ENCODE peak calls at places on chromosome 5, in eight cellular contexts. One of them, this sample, is unnamed. For H3K27me3, the result is how much of the 10 kb centered on the place peaks cover.

GRCh38 chr5:124871299-124871698 is 124.9 kb upstream of the ZNF608 start:
- DNase-seq in SK-N-SH: no peak
- DNase-seq in K562: no peak
- DNase-seq in endothelial cell of umbilical vein: peak
- DNase-seq in IMR-90: peak
- DNase-seq in breast epithelium: no peak
- DNase-seq in fibroblast of lung: peak
- DNase-seq in psoas muscle: no peak
- DNase-seq in this sample: no peak

GRCh38 chr5:119009131-119009530 is 20.8 kb upstream of the DTWD2 start:
- DNase-seq in endothelial cell of umbilical vein: no peak
- DNase-seq in fibroblast of lung: no peak
- DNase-seq in IMR-90: no peak
- DNase-seq in psoas muscle: no peak
- DNase-seq in SK-N-SH: no peak
- DNase-seq in breast epithelium: no peak
- DNase-seq in K562: no peak
- DNase-seq in this sample: no peak

GRCh38 chr5:178839319-178839704 is 20.4 kb upstream of the ZNF354B start:
- DNase-seq in IMR-90: no peak
- DNase-seq in psoas muscle: peak
- DNase-seq in fibroblast of lung: no peak
- DNase-seq in SK-N-SH: peak
- DNase-seq in endothelial cell of umbilical vein: no peak
- DNase-seq in breast epithelium: peak
- DNase-seq in K562: peak
- DNase-seq in this sample: peak

GRCh38 chr5:115351356-115352195 is 55.1 kb upstream of the CCDC112 start:
- DNase-seq in breast epithelium: no peak
- DNase-seq in psoas muscle: no peak
- DNase-seq in fibroblast of lung: peak
- DNase-seq in IMR-90: peak
- DNase-seq in endothelial cell of umbilical vein: peak
- DNase-seq in K562: no peak
- DNase-seq in SK-N-SH: no peak
- DNase-seq in this sample: no peak

GRCh38 chr5:92780057-92780456 is 801.0 kb downstream of the NR2F1-AS1 start:
- DNase-seq in endothelial cell of umbilical vein: no peak
- DNase-seq in IMR-90: no peak
- DNase-seq in SK-N-SH: no peak
- DNase-seq in fibroblast of lung: no peak
- DNase-seq in K562: no peak
- DNase-seq in breast epithelium: no peak
- DNase-seq in psoas muscle: peak
- DNase-seq in this sample: no peak

GRCh38 chr5:115392611-115393010 is 96.2 kb upstream of the CCDC112 start:
- DNase-seq in endothelial cell of umbilical vein: no peak
- DNase-seq in IMR-90: no peak
- DNase-seq in fibroblast of lung: no peak
- DNase-seq in SK-N-SH: no peak
- DNase-seq in K562: no peak
- DNase-seq in psoas muscle: no peak
- DNase-seq in breast epithelium: no peak
- DNase-seq in this sample: no peak

GRCh38 chr5:151351675-151352074 is 4.3 kb upstream of the SLC36A2 start:
- DNase-seq in fibroblast of lung: no peak
- DNase-seq in endothelial cell of umbilical vein: no peak
- DNase-seq in IMR-90: no peak
- DNase-seq in K562: no peak
- DNase-seq in psoas muscle: no peak
- DNase-seq in breast epithelium: no peak
- DNase-seq in SK-N-SH: no peak
- DNase-seq in this sample: no peak

GRCh38 chr5:96790851-96791513 is 16.8 kb downstream of the ERAP1 start:
- DNase-seq in K562: no peak
- DNase-seq in breast epithelium: no peak
- DNase-seq in SK-N-SH: no peak
- DNase-seq in psoas muscle: no peak
- DNase-seq in fibroblast of lung: peak
- DNase-seq in IMR-90: peak
- DNase-seq in endothelial cell of umbilical vein: peak
- DNase-seq in this sample: no peak

GRCh38 chr5:175325681-175326080 is 118.3 kb downstream of the DRD1 start:
- DNase-seq in SK-N-SH: no peak
- DNase-seq in endothelial cell of umbilical vein: no peak
- DNase-seq in IMR-90: peak
- DNase-seq in fibroblast of lung: peak
- DNase-seq in psoas muscle: no peak
- DNase-seq in K562: no peak
- DNase-seq in breast epithelium: no peak
- DNase-seq in this sample: no peak

GRCh38 chr5:178215263-178216002 is 11.1 kb downstream of the HNRNPAB start:
- DNase-seq in K562: no peak
- DNase-seq in fibroblast of lung: no peak
- DNase-seq in psoas muscle: no peak
- DNase-seq in IMR-90: no peak
- DNase-seq in SK-N-SH: no peak
- DNase-seq in endothelial cell of umbilical vein: no peak
- DNase-seq in breast epithelium: no peak
- DNase-seq in this sample: no peak

GRCh38 chr5:150780180-150780692 is 1.7 kb downstream of the SMIM3 start:
- DNase-seq in psoas muscle: peak
- DNase-seq in fibroblast of lung: peak
- DNase-seq in SK-N-SH: no peak
- DNase-seq in K562: no peak
- DNase-seq in breast epithelium: no peak
- DNase-seq in IMR-90: peak
- DNase-seq in endothelial cell of umbilical vein: no peak
- DNase-seq in this sample: no peak

GRCh38 chr5:171549259-171549658 is 129.8 kb downstream of the FGF18 start:
- DNase-seq in endothelial cell of umbilical vein: no peak
- DNase-seq in breast epithelium: no peak
- DNase-seq in SK-N-SH: no peak
- DNase-seq in psoas muscle: no peak
- DNase-seq in K562: no peak
- DNase-seq in IMR-90: no peak
- DNase-seq in fibroblast of lung: no peak
- DNase-seq in this sample: no peak

GRCh38 chr5:9176641-9177040 is 369.2 kb downstream of the SEMA5A start:
- DNase-seq in breast epithelium: no peak
- DNase-seq in K562: no peak
- DNase-seq in IMR-90: no peak
- DNase-seq in fibroblast of lung: no peak
- DNase-seq in endothelial cell of umbilical vein: no peak
- DNase-seq in SK-N-SH: no peak
- DNase-seq in psoas muscle: no peak
- DNase-seq in this sample: no peak

GRCh38 chr5:97388794-97389193 is 205.7 kb upstream of the RIOK2 start:
- DNase-seq in breast epithelium: no peak
- DNase-seq in SK-N-SH: no peak
- DNase-seq in endothelial cell of umbilical vein: no peak
- DNase-seq in IMR-90: peak
- DNase-seq in fibroblast of lung: peak
- DNase-seq in psoas muscle: no peak
- DNase-seq in K562: no peak
- DNase-seq in this sample: no peak

GRCh38 chr5:100550531-100551036 is 15.4 kb downstream of the FAM174A start:
- DNase-seq in K562: no peak
- DNase-seq in endothelial cell of umbilical vein: no peak
- DNase-seq in IMR-90: peak
- DNase-seq in SK-N-SH: no peak
- DNase-seq in psoas muscle: peak
- DNase-seq in fibroblast of lung: no peak
- DNase-seq in breast epithelium: no peak
- DNase-seq in this sample: no peak

GRCh38 chr5:172910828-172911627 is 48.2 kb upstream of the RPL26L1 start:
- DNase-seq in K562: peak
- DNase-seq in endothelial cell of umbilical vein: peak
- DNase-seq in breast epithelium: no peak
- DNase-seq in SK-N-SH: peak
- DNase-seq in fibroblast of lung: peak
- DNase-seq in psoas muscle: peak
- DNase-seq in IMR-90: peak
- DNase-seq in this sample: no peak

GRCh38 chr5:1449081-1449630 is 3.9 kb upstream of the SLC6A3 start:
- DNase-seq in endothelial cell of umbilical vein: no peak
- DNase-seq in fibroblast of lung: no peak
- DNase-seq in SK-N-SH: no peak
- DNase-seq in K562: no peak
- DNase-seq in breast epithelium: no peak
- DNase-seq in IMR-90: no peak
- DNase-seq in psoas muscle: no peak
- DNase-seq in this sample: no peak

GRCh38 chr5:1446602-1447343 is 1.5 kb upstream of the SLC6A3 start:
- DNase-seq in fibroblast of lung: no peak
- DNase-seq in SK-N-SH: no peak
- DNase-seq in endothelial cell of umbilical vein: no peak
- DNase-seq in IMR-90: no peak
- DNase-seq in psoas muscle: peak
- DNase-seq in K562: no peak
- DNase-seq in breast epithelium: no peak
- DNase-seq in this sample: no peak

GRCh38 chr5:1445895-1446601 is 808 bp upstream of the SLC6A3 start:
- DNase-seq in SK-N-SH: no peak
- DNase-seq in fibroblast of lung: no peak
- DNase-seq in endothelial cell of umbilical vein: no peak
- DNase-seq in breast epithelium: no peak
- DNase-seq in psoas muscle: peak
- DNase-seq in K562: no peak
- DNase-seq in IMR-90: no peak
- DNase-seq in this sample: no peak

GRCh38 chr5:1448511-1449011 is 3.3 kb upstream of the SLC6A3 start:
- DNase-seq in endothelial cell of umbilical vein: no peak
- DNase-seq in IMR-90: no peak
- DNase-seq in psoas muscle: no peak
- DNase-seq in K562: no peak
- DNase-seq in fibroblast of lung: no peak
- DNase-seq in breast epithelium: no peak
- DNase-seq in SK-N-SH: no peak
- DNase-seq in this sample: no peak

GRCh38 chr5:1447772-1448361 is 2.6 kb upstream of the SLC6A3 start:
- DNase-seq in SK-N-SH: no peak
- DNase-seq in IMR-90: no peak
- DNase-seq in K562: no peak
- DNase-seq in fibroblast of lung: no peak
- DNase-seq in breast epithelium: no peak
- DNase-seq in endothelial cell of umbilical vein: no peak
- DNase-seq in psoas muscle: peak
- DNase-seq in this sample: no peak
- H3K27me3 ChIP-seq in SK-N-SH: half or more
- H3K27me3 ChIP-seq in IMR-90: half or more
- H3K27me3 ChIP-seq in K562: half or more
- H3K27me3 ChIP-seq in fibroblast of lung: under half
- H3K27me3 ChIP-seq in breast epithelium: under half
- H3K27me3 ChIP-seq in endothelial cell of umbilical vein: under half
- H3K27me3 ChIP-seq in psoas muscle: half or more
- H3K27me3 ChIP-seq in this sample: under half

DNA sequence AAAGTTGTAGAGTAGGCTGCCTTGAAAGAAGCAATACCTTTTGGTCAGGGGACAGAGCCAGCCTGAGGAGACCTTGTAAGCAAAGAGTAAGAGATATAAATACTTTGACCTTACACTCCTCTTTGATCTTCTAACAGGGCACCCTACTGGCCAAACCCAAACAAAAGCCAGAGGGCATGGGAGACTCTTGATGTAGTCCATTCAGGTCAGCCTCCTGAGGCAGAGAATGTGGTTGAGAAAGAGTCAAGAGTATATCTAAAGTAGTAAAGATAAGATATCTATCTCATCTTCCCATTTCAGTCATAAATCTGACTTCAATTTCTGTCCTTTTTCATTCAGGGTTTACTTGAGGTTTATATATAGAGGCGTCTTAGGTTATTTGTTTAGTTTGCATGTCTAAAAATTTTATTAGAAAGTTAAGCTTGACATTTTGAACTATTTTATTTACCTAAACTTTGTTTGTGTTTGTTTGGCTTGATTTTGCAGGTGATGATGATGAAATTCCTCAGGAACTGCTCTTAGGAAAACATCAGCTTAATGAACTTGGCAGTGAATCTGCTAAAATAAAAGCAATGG is 125.7 kb downstream of the NIPBL start:
- DNase-seq in K562: no peak
- DNase-seq in IMR-90: no peak
- DNase-seq in endothelial cell of umbilical vein: no peak
- DNase-seq in fibroblast of lung: no peak
- DNase-seq in breast epithelium: no peak
- DNase-seq in psoas muscle: no peak
- DNase-seq in SK-N-SH: no peak
- DNase-seq in this sample: no peak
- TF ChIP-seq CTCF in K562: no peak
- TF ChIP-seq CTCF in IMR-90: no peak
- TF ChIP-seq CTCF in endothelial cell of umbilical vein: no peak
- TF ChIP-seq CTCF in fibroblast of lung: no peak
- TF ChIP-seq CTCF in breast epithelium: no peak
- TF ChIP-seq CTCF in psoas muscle: no peak
- TF ChIP-seq CTCF in SK-N-SH: no peak
- TF ChIP-seq CTCF in this sample: no peak

GRCh38 chr5:109743770-109744212 is 54.1 kb downstream of the MAN2A1 start:
- DNase-seq in K562: peak
- DNase-seq in psoas muscle: no peak
- DNase-seq in IMR-90: peak
- DNase-seq in SK-N-SH: no peak
- DNase-seq in endothelial cell of umbilical vein: peak
- DNase-seq in breast epithelium: no peak
- DNase-seq in fibroblast of lung: peak
- DNase-seq in this sample: no peak
- H3K27ac ChIP-seq in K562: peak
- H3K27ac ChIP-seq in psoas muscle: peak
- H3K27ac ChIP-seq in IMR-90: peak
- H3K27ac ChIP-seq in SK-N-SH: peak
- H3K27ac ChIP-seq in endothelial cell of umbilical vein: peak
- H3K27ac ChIP-seq in breast epithelium: no peak
- H3K27ac ChIP-seq in fibroblast of lung: peak
- H3K27ac ChIP-seq in this sample: no peak

GRCh38 chr5:138659121-138659520 is 83.9 kb upstream of the HSPA9 start:
- DNase-seq in psoas muscle: no peak
- DNase-seq in breast epithelium: peak
- DNase-seq in fibroblast of lung: no peak
- DNase-seq in endothelial cell of umbilical vein: no peak
- DNase-seq in IMR-90: no peak
- DNase-seq in SK-N-SH: no peak
- DNase-seq in K562: no peak
- DNase-seq in this sample: no peak

GRCh38 chr5:138659561-138659960 is 84.4 kb upstream of the HSPA9 start:
- DNase-seq in fibroblast of lung: no peak
- DNase-seq in IMR-90: no peak
- DNase-seq in breast epithelium: peak
- DNase-seq in SK-N-SH: no peak
- DNase-seq in endothelial cell of umbilical vein: no peak
- DNase-seq in K562: no peak
- DNase-seq in psoas muscle: no peak
- DNase-seq in this sample: no peak

GRCh38 chr5:138656916-138657315 is 81.7 kb upstream of the HSPA9 start:
- DNase-seq in breast epithelium: no peak
- DNase-seq in SK-N-SH: no peak
- DNase-seq in IMR-90: no peak
- DNase-seq in endothelial cell of umbilical vein: no peak
- DNase-seq in fibroblast of lung: no peak
- DNase-seq in psoas muscle: no peak
- DNase-seq in K562: no peak
- DNase-seq in this sample: peak

GRCh38 chr5:138655530-138656245 is 80.5 kb upstream of the HSPA9 start:
- DNase-seq in IMR-90: no peak
- DNase-seq in fibroblast of lung: no peak
- DNase-seq in SK-N-SH: no peak
- DNase-seq in psoas muscle: no peak
- DNase-seq in K562: no peak
- DNase-seq in endothelial cell of umbilical vein: peak
- DNase-seq in breast epithelium: peak
- DNase-seq in this sample: no peak

GRCh38 chr5:138657360-138657759 is 82.2 kb upstream of the HSPA9 start:
- DNase-seq in K562: no peak
- DNase-seq in breast epithelium: peak
- DNase-seq in SK-N-SH: peak
- DNase-seq in IMR-90: no peak
- DNase-seq in fibroblast of lung: no peak
- DNase-seq in psoas muscle: no peak
- DNase-seq in endothelial cell of umbilical vein: no peak
- DNase-seq in this sample: no peak
- H3K27me3 ChIP-seq in K562: half or more
- H3K27me3 ChIP-seq in breast epithelium: under half
- H3K27me3 ChIP-seq in SK-N-SH: under half
- H3K27me3 ChIP-seq in IMR-90: under half
- H3K27me3 ChIP-seq in fibroblast of lung: under half
- H3K27me3 ChIP-seq in psoas muscle: under half
- H3K27me3 ChIP-seq in endothelial cell of umbilical vein: under half
- H3K27me3 ChIP-seq in this sample: half or more

This sample was measured in CD4-positive, alpha-beta T cell.